ENCODE peak calls at places on chromosomes 7 and 10, in seven cellular contexts. Z, X, L, H, B, Y and P are unnamed samples.

GRCh38 chr7:44066494-44067063 is 1.2 kb upstream of the PGAM2 start:
- DNase-seq in Z (no peak), X (no peak), L (no peak), H (no peak), B (no peak), Y (no peak), P (no peak)

GRCh38 chr7:518630-519428 is 817 bp downstream of the PDGFA start:
- DNase-seq in Z (no peak), X (peak; percentile 85), L (peak; percentile 85), H (peak; percentile 55), B (peak; percentile 78), Y (peak; percentile 93), P (peak; percentile 85)

GRCh38 chr10:576130-576465 is 113.4 kb downstream of the DIP2C start:
- DNase-seq in Z (no peak), X (no peak), L (no peak), H (peak; percentile 88), B (no peak), Y (no peak), P (no peak)

GRCh38 chr7:1059200-1060091 is 15.1 kb downstream of the GPR146 start:
- DNase-seq in Z (peak; percentile 13), X (no peak), L (peak; percentile 33), H (peak; percentile 11), B (no peak), Y (no peak), P (no peak)

GRCh38 chr10:78042058-78042751 is 8.5 kb downstream of the RPS24 start:
- DNase-seq in Z (no peak), X (no peak), L (no peak), H (no peak), B (no peak), Y (no peak), P (no peak)

GRCh38 chr7:44288381-44288685 is 37.1 kb downstream of the CAMK2B start:
- DNase-seq in Z (no peak), X (no peak), L (no peak), H (no peak), B (no peak), Y (no peak), P (no peak)

GRCh38 chr10:79335470-79336235 is 11.6 kb upstream of the PPIF start:
- DNase-seq in Z (no peak), X (no peak), L (no peak), H (no peak), B (no peak), Y (no peak), P (no peak)

GRCh38 chr10:96512997-96513685 is 585 bp downstream of the TLL2 start:
- DNase-seq in Z (peak; percentile 39), X (no peak), L (peak; percentile 37), H (peak; percentile 15), B (no peak), Y (no peak), P (no peak)

GRCh38 chr10:91713471-91714072 is 80.7 kb upstream of the PPP1R3C start:
- DNase-seq in Z (no peak), X (no peak), L (peak; percentile 1), H (no peak), B (no peak), Y (no peak), P (no peak)

GRCh38 chr7:98294798-98295382 is 13.4 kb downstream of the BRI3 start:
- DNase-seq in Z (no peak), X (peak; percentile 33), L (peak; percentile 60), H (peak; percentile 46), B (peak; percentile 79), Y (peak; percentile 72), P (no peak)

GRCh38 chr7:108347616-108348015 is 108.6 kb downstream of the NRCAM start:
- DNase-seq in Z (no peak), X (no peak), L (peak; percentile 61), H (peak; percentile 63), B (peak; percentile 26), Y (peak; percentile 63), P (no peak)

GRCh38 chr10:79407811-79408795 is 37.3 kb downstream of the ZCCHC24 start:
- DNase-seq in Z (no peak), X (peak; percentile 49), L (peak; percentile 73), H (peak; percentile 90), B (no peak), Y (peak; percentile 69), P (peak; percentile 72)

GRCh38 chr10:123132576-123133477 is 2.9 kb upstream of the HMX3 start:
- DNase-seq in Z (peak; percentile 73), X (peak; percentile 84), L (peak; percentile 78), H (peak; percentile 82), B (no peak), Y (peak; percentile 86), P (peak; percentile 89)

GRCh38 chr7:2229467-2229866 is 3.3 kb downstream of the MAD1L1 start:
- DNase-seq in Z (no peak), X (no peak), L (no peak), H (no peak), B (no peak), Y (no peak), P (no peak)

GRCh38 chr7:26216044-26216443 is 14.5 kb downstream of the CBX3 start:
- DNase-seq in Z (no peak), X (no peak), L (no peak), H (no peak), B (no peak), Y (no peak), P (no peak)

GRCh38 chr10:46020871-46021553 is 9.4 kb downstream of the NCOA4 start:
- DNase-seq in Z (no peak), X (no peak), L (peak; percentile 72), H (peak; percentile 89), B (no peak), Y (no peak), P (no peak)

GRCh38 chr10:2933041-2933440 is 134.3 kb upstream of the PFKP start:
- DNase-seq in Z (no peak), X (no peak), L (no peak), H (no peak), B (no peak), Y (no peak), P (no peak)

GRCh38 chr7:15452670-15453069 is 109.1 kb downstream of the AGMO start:
- DNase-seq in Z (no peak), X (no peak), L (no peak), H (no peak), B (no peak), Y (no peak), P (no peak)

GRCh38 chr10:55476129-55476528 is 675.1 kb upstream of the PCDH15 start:
- DNase-seq in Z (no peak), X (no peak), L (no peak), H (no peak), B (no peak), Y (no peak), P (no peak)

GRCh38 chr7:158057446-158057845 is 530.2 kb downstream of the PTPRN2 start:
- DNase-seq in Z (no peak), X (no peak), L (no peak), H (no peak), B (no peak), Y (no peak), P (no peak)

GRCh38 chr10:97081621-97082235 is 104.0 kb downstream of the SLIT1 start:
- DNase-seq in Z (peak; percentile 15), X (peak; percentile 49), L (peak; percentile 62), H (peak; percentile 55), B (no peak), Y (peak; percentile 60), P (no peak)

GRCh38 chr10:68598978-68599753 is 39.0 kb downstream of the TET1 start:
- DNase-seq in Z (no peak), X (peak; percentile 49), L (peak; percentile 77), H (peak; percentile 72), B (peak; percentile 82), Y (peak; percentile 11), P (peak; percentile 48)